ENCODE peak calls at places on chromosomes 1 and 21, in four cellular contexts. One of them, this sample, is unnamed.

GRCh38 chr1:234781241-234782056 is 171.5 kb upstream of the IRF2BP2 start:
- DNase-seq in prostate gland: no peak
- DNase-seq in adrenal gland: peak
- DNase-seq in AG09309: no peak
- DNase-seq in this sample: no peak

GRCh38 chr1:245416771-245417170 is 262.0 kb downstream of the KIF26B start:
- DNase-seq in adrenal gland: no peak
- DNase-seq in prostate gland: no peak
- DNase-seq in AG09309: no peak
- DNase-seq in this sample: no peak

GRCh38 chr21:17003763-17004373 is 509.0 kb upstream of the CXADR start:
- DNase-seq in adrenal gland: no peak
- DNase-seq in AG09309: no peak
- DNase-seq in prostate gland: no peak
- DNase-seq in this sample: no peak

GRCh38 chr1:33042836-33043235 is 6.2 kb upstream of the AK2 start:
- DNase-seq in prostate gland: no peak
- DNase-seq in AG09309: no peak
- DNase-seq in adrenal gland: no peak
- DNase-seq in this sample: no peak

GRCh38 chr1:218171302-218171893 is 113.7 kb upstream of the RRP15 start:
- DNase-seq in adrenal gland: no peak
- DNase-seq in prostate gland: no peak
- DNase-seq in AG09309: peak
- DNase-seq in this sample: peak

GRCh38 chr1:179816196-179816960 is 61.2 kb downstream of the TOR1AIP2 start:
- DNase-seq in prostate gland: no peak
- DNase-seq in AG09309: no peak
- DNase-seq in adrenal gland: no peak
- DNase-seq in this sample: no peak

GRCh38 chr1:8458607-8459006 is 140.7 kb downstream of the SLC45A1 start:
- DNase-seq in adrenal gland: no peak
- DNase-seq in AG09309: no peak
- DNase-seq in prostate gland: no peak
- DNase-seq in this sample: no peak

GRCh38 chr1:105459759-105460158 is 1596.7 kb upstream of the PRMT6 start:
- DNase-seq in prostate gland: no peak
- DNase-seq in adrenal gland: no peak
- DNase-seq in AG09309: no peak
- DNase-seq in this sample: no peak

GRCh38 chr1:53771648-53772047 is 32.7 kb upstream of the GLIS1 start:
- DNase-seq in adrenal gland: no peak
- DNase-seq in AG09309: peak
- DNase-seq in prostate gland: no peak
- DNase-seq in this sample: peak

GRCh38 chr1:96002969-96003964 is 718.3 kb upstream of the PTBP2 start:
- DNase-seq in prostate gland: no peak
- DNase-seq in adrenal gland: no peak
- DNase-seq in AG09309: no peak
- DNase-seq in this sample: no peak

GRCh38 chr1:219085082-219085481 is 88.6 kb upstream of the LYPLAL1 start:
- DNase-seq in prostate gland: no peak
- DNase-seq in AG09309: peak
- DNase-seq in adrenal gland: no peak
- DNase-seq in this sample: peak

GRCh38 chr1:2412773-2413494 is 570 bp upstream of the PEX10 start:
- DNase-seq in adrenal gland: no peak
- DNase-seq in AG09309: no peak
- DNase-seq in prostate gland: no peak
- DNase-seq in this sample: no peak

GRCh38 chr1:41317356-41317755 is 43.9 kb upstream of the FOXO6 start:
- DNase-seq in AG09309: no peak
- DNase-seq in prostate gland: no peak
- DNase-seq in adrenal gland: no peak
- DNase-seq in this sample: no peak

GRCh38 chr1:201251851-201252430 is 31.4 kb upstream of the PKP1 start:
- DNase-seq in prostate gland: no peak
- DNase-seq in AG09309: no peak
- DNase-seq in adrenal gland: no peak
- DNase-seq in this sample: no peak

GRCh38 chr1:226831953-226832352 is 38.5 kb upstream of the PSEN2 start:
- DNase-seq in adrenal gland: no peak
- DNase-seq in prostate gland: no peak
- DNase-seq in AG09309: no peak
- DNase-seq in this sample: no peak

GRCh38 chr1:222049176-222049575 is 307.3 kb upstream of the DUSP10 start:
- DNase-seq in prostate gland: no peak
- DNase-seq in adrenal gland: no peak
- DNase-seq in AG09309: no peak
- DNase-seq in this sample: no peak

GRCh38 chr1:92029241-92029922 is 403 bp upstream of the EPHX4 start:
- DNase-seq in AG09309: no peak
- DNase-seq in adrenal gland: no peak
- DNase-seq in prostate gland: no peak
- DNase-seq in this sample: no peak

GRCh38 chr1:36203554-36204346 is 20.5 kb upstream of the THRAP3 start:
- DNase-seq in AG09309: no peak
- DNase-seq in adrenal gland: peak
- DNase-seq in prostate gland: no peak
- DNase-seq in this sample: no peak
- H3K4me3 ChIP-seq in AG09309: no peak
- H3K4me3 ChIP-seq in adrenal gland: no peak
- H3K4me3 ChIP-seq in prostate gland: no peak
- H3K4me3 ChIP-seq in this sample: no peak

GRCh38 chr1:184465489-184466146 is 78.8 kb downstream of the C1orf21 start:
- DNase-seq in adrenal gland: no peak
- DNase-seq in prostate gland: no peak
- DNase-seq in AG09309: no peak
- DNase-seq in this sample: no peak
- TF ChIP-seq CTCF in adrenal gland: peak
- TF ChIP-seq CTCF in prostate gland: no peak
- TF ChIP-seq CTCF in AG09309: no peak
- TF ChIP-seq CTCF in this sample: peak

GRCh38 chr1:13582713-13583443 is 754 bp upstream of the PDPN start:
- DNase-seq in AG09309: no peak
- DNase-seq in adrenal gland: no peak
- DNase-seq in prostate gland: no peak
- DNase-seq in this sample: no peak

GRCh38 chr1:13584876-13585598 is 1.4 kb downstream of the PDPN start:
- DNase-seq in AG09309: no peak
- DNase-seq in prostate gland: no peak
- DNase-seq in adrenal gland: no peak
- DNase-seq in this sample: no peak

GRCh38 chr1:13583592-13583963 is at the start of gene PDPN:
- DNase-seq in AG09309: no peak
- DNase-seq in adrenal gland: no peak
- DNase-seq in prostate gland: no peak
- DNase-seq in this sample: no peak

GRCh38 chr1:13585599-13585965 is 1.9 kb downstream of the PDPN start:
- DNase-seq in adrenal gland: no peak
- DNase-seq in AG09309: no peak
- DNase-seq in prostate gland: no peak
- DNase-seq in this sample: no peak

GRCh38 chr1:13583964-13584791 is 546 bp downstream of the PDPN start:
- DNase-seq in prostate gland: peak
- DNase-seq in AG09309: peak
- DNase-seq in adrenal gland: no peak
- DNase-seq in this sample: no peak
- H3K4me3 ChIP-seq in prostate gland: peak
- H3K4me3 ChIP-seq in AG09309: no peak
- H3K4me3 ChIP-seq in adrenal gland: no peak
- H3K4me3 ChIP-seq in this sample: no peak

GRCh38 chr21:38833122-38833521 is 27.4 kb downstream of the ETS2 start:
- DNase-seq in prostate gland: no peak
- DNase-seq in AG09309: no peak
- DNase-seq in adrenal gland: no peak
- DNase-seq in this sample: no peak
- TF ChIP-seq CTCF in prostate gland: no peak
- TF ChIP-seq CTCF in AG09309: peak
- TF ChIP-seq CTCF in adrenal gland: no peak
- TF ChIP-seq CTCF in this sample: no peak

GRCh38 chr1:56107278-56107643 is 472.1 kb downstream of the PLPP3 start:
- DNase-seq in adrenal gland: no peak
- DNase-seq in prostate gland: no peak
- DNase-seq in AG09309: no peak
- DNase-seq in this sample: no peak
- H3K4me3 ChIP-seq in adrenal gland: no peak
- H3K4me3 ChIP-seq in prostate gland: no peak
- H3K4me3 ChIP-seq in AG09309: no peak
- H3K4me3 ChIP-seq in this sample: no peak